ENCODE peak calls at places on chromosomes 12 and 14, in nine cellular contexts. O, W, C, L, T, M, R, N and S are unnamed samples.

GRCh38 chr12:131274906-131275305 is 321.2 kb downstream of the ADGRD1 start:
- DNase-seq in M (no peak), T (no peak), C (no peak), R (no peak), O (no peak), N (no peak), L (no peak), W (no peak), S (no peak)

GRCh38 chr12:109052097-109052414 is 320 bp upstream of the USP30 start:
- DNase-seq in R (no peak), C (no peak), N (no peak), M (no peak), W (no peak), T (no peak), L (no peak), O (no peak), S (no peak)

GRCh38 chr12:82015623-82016347 is 256.6 kb upstream of the PPFIA2 start:
- DNase-seq in M (no peak), C (no peak), N (peak), L (no peak), O (no peak), R (no peak), W (no peak), T (no peak), S (no peak)

GRCh38 chr12:55698241-55698955 is 9.3 kb downstream of the ITGA7 start:
- DNase-seq in C (no peak), R (no peak), N (no peak), L (no peak), T (no peak), W (no peak), M (no peak), O (peak), S (no peak)

GRCh38 chr14:63761356-63762117 is 33.7 kb upstream of the SGPP1 start:
- DNase-seq in O (no peak), L (no peak), M (no peak), T (no peak), N (no peak), R (no peak), C (no peak), W (no peak), S (no peak)

GRCh38 chr14:57712101-57712500 is 153.8 kb downstream of the SLC35F4 start:
- DNase-seq in R (no peak), T (no peak), N (no peak), O (no peak), M (peak), L (no peak), C (no peak), W (no peak), S (no peak)

GRCh38 chr14:67934087-67934486 is 114.5 kb downstream of the RAD51B start:
- DNase-seq in R (no peak), C (peak), M (peak), N (peak), W (peak), O (no peak), L (peak), T (peak), S (peak)

GRCh38 chr12:19451196-19451595 is 11.9 kb downstream of the AEBP2 start:
- DNase-seq in O (peak), N (no peak), L (peak), C (no peak), R (no peak), M (no peak), T (no peak), W (no peak), S (no peak)

GRCh38 chr12:63706336-63706735 is 38.0 kb upstream of the DPY19L2 start:
- DNase-seq in M (no peak), W (no peak), O (no peak), R (no peak), C (no peak), T (no peak), N (no peak), L (no peak), S (no peak)

GRCh38 chr12:30985814-30986452 is 59.4 kb downstream of the TSPAN11 start:
- DNase-seq in W (no peak), M (no peak), R (peak), N (peak), T (peak), O (no peak), C (peak), L (peak), S (no peak)

GRCh38 chr12:70853326-70853725 is 67.2 kb downstream of the PTPRR start:
- DNase-seq in R (no peak), M (peak), W (no peak), C (peak), L (peak), T (no peak), O (no peak), N (no peak), S (no peak)

GRCh38 chr14:30874120-30874998 is at the start of gene COCH:
- DNase-seq in O (no peak), T (peak), C (no peak), R (peak), W (peak), M (no peak), L (no peak), N (peak), S (peak)

GRCh38 chr12:29889737-29890136 is 106.0 kb upstream of the TMTC1 start:
- DNase-seq in L (peak), R (no peak), M (peak), O (peak), T (peak), W (no peak), C (peak), N (peak), S (peak)

GRCh38 chr12:29316772-29317171 is 64.2 kb downstream of the ERGIC2 start:
- DNase-seq in T (no peak), L (peak), N (no peak), M (peak), C (peak), O (no peak), W (no peak), R (no peak), S (no peak)

GRCh38 chr12:124752437-124753229 is 111.0 kb downstream of the SCARB1 start:
- DNase-seq in C (no peak), T (no peak), L (peak), M (peak), R (no peak), W (no peak), N (peak), O (peak), S (no peak)

GRCh38 chr12:14399871-14400270 is 34.4 kb downstream of the ATF7IP start:
- DNase-seq in R (no peak), W (no peak), L (peak), M (no peak), C (no peak), T (no peak), O (no peak), N (no peak), S (no peak)

GRCh38 chr14:59332727-59333126 is 132.5 kb downstream of the GPR135 start:
- DNase-seq in C (no peak), W (no peak), O (no peak), M (peak), L (peak), N (no peak), T (no peak), R (no peak), S (no peak)

GRCh38 chr12:66482880-66483279 is 180.6 kb downstream of the HELB start:
- DNase-seq in O (no peak), R (no peak), W (peak), L (no peak), N (no peak), T (no peak), M (no peak), C (no peak), S (peak)

GRCh38 chr12:106274575-106275081 is 26.8 kb upstream of the CKAP4 start:
- DNase-seq in W (no peak), M (no peak), T (no peak), O (no peak), N (no peak), L (no peak), C (no peak), R (no peak), S (no peak)

GRCh38 chr12:99054601-99055128 is 409.6 kb downstream of the APAF1 start:
- DNase-seq in C (peak), L (no peak), T (no peak), O (no peak), R (no peak), N (no peak), W (no peak), M (no peak), S (no peak)

GRCh38 chr14:89307409-89307808 is 109.6 kb downstream of the FOXN3 start:
- DNase-seq in N (no peak), C (no peak), T (no peak), R (no peak), O (no peak), L (no peak), M (no peak), W (no peak), S (no peak)

GRCh38 chr14:55899531-55899930 is 218.7 kb upstream of the PELI2 start:
- DNase-seq in M (peak), R (no peak), T (no peak), N (no peak), C (no peak), L (no peak), O (no peak), W (no peak), S (no peak)

GRCh38 chr12:66776974-66777373 is 98.1 kb upstream of the GRIP1 start:
- DNase-seq in W (no peak), R (no peak), T (no peak), L (no peak), C (no peak), M (no peak), O (no peak), N (no peak), S (no peak)

GRCh38 chr14:99971929-99972747 is 93.1 kb upstream of the EVL start:
- DNase-seq in R (peak), O (no peak), W (peak), T (peak), C (no peak), N (no peak), L (no peak), M (no peak), S (no peak)

GRCh38 chr12:119014368-119014767 is 33.0 kb downstream of the SRRM4 start:
- DNase-seq in C (no peak), T (no peak), O (no peak), R (peak), W (no peak), M (no peak), N (no peak), L (no peak), S (no peak)

GRCh38 chr12:95446511-95446910 is 27.4 kb upstream of the METAP2 start:
- DNase-seq in W (no peak), L (peak), O (peak), T (peak), C (no peak), M (no peak), R (peak), N (peak), S (no peak)

GRCh38 chr12:56389215-56389850 is 26.7 kb upstream of the APOF start:
- DNase-seq in O (peak), R (no peak), W (no peak), T (no peak), N (no peak), M (no peak), C (no peak), L (no peak), S (no peak)

GRCh38 chr12:127294651-127295205 is 972.2 kb upstream of the TMEM132C start:
- DNase-seq in N (no peak), C (no peak), R (no peak), O (no peak), L (no peak), W (no peak), M (no peak), T (no peak), S (no peak)

GRCh38 chr12:30977537-30978349 is 51.2 kb downstream of the TSPAN11 start:
- DNase-seq in M (no peak), W (peak), O (no peak), L (no peak), R (no peak), C (no peak), N (no peak), T (no peak), S (no peak)

GRCh38 chr12:62834406-62834805 is 100.5 kb downstream of the PPM1H start:
- DNase-seq in N (no peak), O (no peak), W (no peak), C (no peak), R (peak), M (no peak), T (no peak), L (no peak), S (no peak)

GRCh38 chr12:53221203-53222076 is 10.6 kb downstream of the RARG start:
- DNase-seq in R (peak), C (peak), W (no peak), M (no peak), L (peak), O (peak), T (peak), N (peak), S (peak)

GRCh38 chr12:124734224-124734788 is 129.4 kb downstream of the SCARB1 start:
- DNase-seq in N (no peak), R (no peak), O (peak), C (peak), W (no peak), T (no peak), M (no peak), L (no peak), S (no peak)

GRCh38 chr12:104285740-104286537 is 17.6 kb upstream of the EID3 start:
- DNase-seq in N (no peak), R (no peak), O (no peak), M (no peak), C (peak), W (peak), L (peak), T (no peak), S (no peak)

GRCh38 chr12:20501958-20502357 is 133.6 kb downstream of the PDE3A start:
- DNase-seq in T (no peak), O (no peak), R (no peak), L (no peak), C (no peak), W (no peak), N (no peak), M (no peak), S (no peak)

GRCh38 chr14:53391631-53392030 is 238.5 kb upstream of the DDHD1 start:
- DNase-seq in N (no peak), R (no peak), M (peak), O (no peak), T (no peak), W (no peak), L (peak), C (no peak), S (no peak)

GRCh38 chr14:67623114-67623513 is 3.4 kb downstream of the ARG2 start:
- DNase-seq in T (no peak), N (no peak), M (peak), R (no peak), C (peak), W (no peak), L (peak), O (no peak), S (no peak)

GRCh38 chr12:6200266-6201198 is at the start of gene CD9:
- DNase-seq in N (peak), R (peak), C (peak), M (no peak), W (no peak), O (peak), L (peak), T (no peak), S (peak)

GRCh38 chr12:79174656-79175055 is 310.1 kb downstream of the SYT1 start:
- DNase-seq in C (peak), M (peak), O (no peak), T (peak), L (peak), N (peak), R (no peak), W (peak), S (peak)

GRCh38 chr12:60935981-60936761 is 1324.0 kb upstream of the USP15 start:
- DNase-seq in C (no peak), M (no peak), O (no peak), R (no peak), N (peak), T (no peak), W (no peak), L (no peak), S (no peak)